ENCODE peak calls at places on chromosomes 1 and 21, in eight cellular contexts. D is HFF-Myc, M is GM10248, E is GM13977, S is lower lobe of right lung, Z is choroid plexus epithelial cell, W is WTC11, A is heart left ventricle. B is an unnamed sample.

GRCh38 chr1:154453155-154453554 is 48.0 kb downstream of the IL6R start:
- DNase-seq in D (no peak), M (no peak), E (no peak), S (no peak), Z (no peak), W (no peak), A (no peak), B (no peak)

GRCh38 chr21:38712076-38712475 is 93.7 kb upstream of the ETS2 start:
- DNase-seq in D (peak; percentile 32), M (no peak), E (no peak), S (no peak), Z (peak; percentile 64), W (peak; percentile 53), A (no peak), B (peak; percentile 18)

GRCh38 chr21:43812139-43812821 is 22.9 kb downstream of the RRP1 start:
- DNase-seq in D (no peak), M (no peak), E (no peak), S (peak; percentile 82), Z (no peak), W (no peak), A (no peak), B (no peak)

GRCh38 chr1:87300579-87300978 is 28.1 kb upstream of the LMO4 start:
- DNase-seq in D (no peak), M (no peak), E (no peak), S (no peak), Z (no peak), W (no peak), A (no peak), B (no peak)

GRCh38 chr1:17067465-17068245 is 13.8 kb upstream of the SDHB start:
- DNase-seq in D (no peak), M (no peak), E (no peak), S (no peak), Z (no peak), W (no peak), A (no peak), B (no peak)

GRCh38 chr1:88111806-88112205 is 572.3 kb upstream of the PKN2 start:
- DNase-seq in D (no peak), M (no peak), E (no peak), S (no peak), Z (no peak), W (no peak), A (no peak), B (no peak)

GRCh38 chr1:35642472-35642955 is 1.2 kb upstream of the PSMB2 start:
- DNase-seq in D (no peak), M (no peak), E (no peak), S (no peak), Z (no peak), W (no peak), A (no peak), B (peak; percentile 33)

GRCh38 chr1:202143011-202143767 is 1.3 kb downstream of the ARL8A start:
- DNase-seq in D (no peak), M (peak; percentile 58), E (peak; percentile 59), S (peak; percentile 69), Z (no peak), W (no peak), A (no peak), B (peak; percentile 41)

GRCh38 chr1:205940710-205941109 is 2.5 kb downstream of the SLC26A9 start:
- DNase-seq in D (no peak), M (no peak), E (no peak), S (no peak), Z (no peak), W (no peak), A (no peak), B (no peak)

GRCh38 chr1:58590019-58590418 is 13.0 kb upstream of the TACSTD2 start:
- DNase-seq in D (no peak), M (no peak), E (no peak), S (no peak), Z (no peak), W (no peak), A (no peak), B (no peak)

GRCh38 chr1:58585591-58586151 is 8.6 kb upstream of the TACSTD2 start:
- DNase-seq in D (no peak), M (no peak), E (no peak), S (peak; percentile 63), Z (peak; percentile 43), W (no peak), A (no peak), B (no peak)

GRCh38 chr1:58585166-58585565 is 8.1 kb upstream of the TACSTD2 start:
- DNase-seq in D (no peak), M (no peak), E (no peak), S (no peak), Z (no peak), W (no peak), A (no peak), B (no peak)

GRCh38 chr1:58586296-58586695 is 9.2 kb upstream of the TACSTD2 start:
- DNase-seq in D (no peak), M (no peak), E (no peak), S (no peak), Z (no peak), W (no peak), A (no peak), B (no peak)

GRCh38 chr1:58587667-58588066 is 10.6 kb upstream of the TACSTD2 start:
- DNase-seq in D (no peak), M (no peak), E (no peak), S (no peak), Z (no peak), W (no peak), A (no peak), B (no peak)
- TF ChIP-seq CTCF in D (no peak), M (no peak), E (no peak), S (no peak), Z (no peak), W (no peak), A (no peak), B (no peak)

GRCh38 chr1:18580676-18581419 is 49.8 kb upstream of the PAX7 start:
- DNase-seq in D (no peak), M (no peak), E (no peak), S (no peak), Z (no peak), W (no peak), A (no peak), B (no peak)

GRCh38 chr1:18583326-18583941 is 47.2 kb upstream of the PAX7 start:
- DNase-seq in D (no peak), M (no peak), E (no peak), S (no peak), Z (no peak), W (peak; percentile 35), A (peak; percentile 19), B (no peak)

GRCh38 chr1:18582890-18583289 is 47.8 kb upstream of the PAX7 start:
- DNase-seq in D (no peak), M (no peak), E (no peak), S (no peak), Z (no peak), W (no peak), A (no peak), B (no peak)

GRCh38 chr1:18580087-18580486 is 50.6 kb upstream of the PAX7 start:
- DNase-seq in D (no peak), M (no peak), E (no peak), S (no peak), Z (no peak), W (no peak), A (no peak), B (no peak)

DNA sequence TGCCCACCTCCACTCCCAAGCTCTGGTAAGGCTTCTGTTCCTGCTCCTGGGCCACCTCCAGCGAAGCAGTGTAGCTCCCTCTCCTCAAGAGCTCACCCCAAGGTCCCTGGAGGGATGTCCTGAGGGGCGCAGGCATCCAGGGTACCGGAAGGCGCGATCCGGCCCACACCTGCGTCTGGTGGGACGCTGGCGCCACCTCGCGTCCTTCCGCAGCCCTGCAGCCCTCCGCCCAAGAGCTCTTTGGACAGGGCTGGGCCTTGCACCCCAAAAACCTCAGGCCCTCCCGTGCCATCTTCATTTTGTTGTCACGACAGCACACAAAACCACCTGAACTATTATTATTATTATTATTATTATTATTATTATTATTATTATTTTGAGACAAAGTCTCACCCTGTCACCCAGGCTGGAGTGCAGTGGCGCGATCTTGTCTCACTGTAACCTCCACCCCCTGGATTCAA is 49.2 kb upstream of the PAX7 start:
- DNase-seq in D (no peak), M (peak; percentile 79), E (peak; percentile 76), S (peak; percentile 52), Z (peak; percentile 28), W (peak; percentile 81), A (no peak), B (peak; percentile 67)
- TF ChIP-seq CTCF in D (peak; percentile 81), M (peak; percentile 70), E (peak; percentile 94), S (peak; percentile 66), Z (peak; percentile 82), W (peak; percentile 89), A (peak; percentile 60), B (peak; percentile 94)

DNA sequence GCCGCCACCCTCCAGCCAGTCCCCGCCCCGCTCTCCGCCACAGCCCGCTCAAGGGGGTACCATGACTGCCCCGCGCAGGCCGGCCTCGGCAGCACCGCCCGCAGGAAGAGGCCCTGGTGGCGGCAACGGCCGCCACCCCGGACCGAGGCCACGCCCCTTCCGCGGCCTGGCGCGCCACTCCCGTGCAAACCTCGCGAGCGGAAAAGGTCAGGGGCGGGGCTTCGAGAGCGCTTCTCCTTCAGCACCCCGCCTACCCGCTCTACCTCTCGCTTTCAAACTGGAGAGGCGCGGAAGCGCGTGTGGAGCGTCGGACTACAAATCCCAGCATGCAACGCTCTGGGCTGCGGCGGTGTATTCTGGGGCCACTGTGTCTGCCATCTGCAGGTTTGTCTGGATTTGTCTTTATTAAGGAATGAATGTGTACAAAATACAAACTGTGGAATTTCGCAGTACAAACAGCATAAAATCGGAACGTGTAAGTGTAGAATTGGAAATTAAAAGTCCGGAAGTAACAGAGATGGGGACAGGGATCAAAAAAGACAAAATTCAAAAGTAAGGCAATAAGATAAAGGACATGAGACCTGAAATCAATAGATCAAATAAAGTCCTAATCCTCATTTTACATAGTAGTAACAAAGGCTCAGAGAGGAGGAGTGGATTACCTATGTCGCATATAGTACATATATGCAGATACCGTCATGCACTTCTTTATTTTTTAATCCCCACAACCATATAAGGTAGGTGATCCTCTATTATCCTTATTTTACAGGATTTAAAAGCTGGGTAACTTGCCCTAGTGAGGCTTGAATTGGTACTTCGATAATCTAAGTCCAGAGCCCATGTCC is 464 bp upstream of the ADSS2 start:
- DNase-seq in D (peak; percentile 96), M (peak; percentile 97), E (peak; percentile 97), S (peak; percentile 100), Z (peak; percentile 100), W (peak; percentile 99), A (peak; percentile 100), B (peak; percentile 99)
- TF ChIP-seq CTCF in D (peak; percentile 36), M (peak; percentile 61), E (peak; percentile 49), S (no peak), Z (peak; percentile 50), W (no peak), A (peak; percentile 58), B (peak; percentile 29)

DNA sequence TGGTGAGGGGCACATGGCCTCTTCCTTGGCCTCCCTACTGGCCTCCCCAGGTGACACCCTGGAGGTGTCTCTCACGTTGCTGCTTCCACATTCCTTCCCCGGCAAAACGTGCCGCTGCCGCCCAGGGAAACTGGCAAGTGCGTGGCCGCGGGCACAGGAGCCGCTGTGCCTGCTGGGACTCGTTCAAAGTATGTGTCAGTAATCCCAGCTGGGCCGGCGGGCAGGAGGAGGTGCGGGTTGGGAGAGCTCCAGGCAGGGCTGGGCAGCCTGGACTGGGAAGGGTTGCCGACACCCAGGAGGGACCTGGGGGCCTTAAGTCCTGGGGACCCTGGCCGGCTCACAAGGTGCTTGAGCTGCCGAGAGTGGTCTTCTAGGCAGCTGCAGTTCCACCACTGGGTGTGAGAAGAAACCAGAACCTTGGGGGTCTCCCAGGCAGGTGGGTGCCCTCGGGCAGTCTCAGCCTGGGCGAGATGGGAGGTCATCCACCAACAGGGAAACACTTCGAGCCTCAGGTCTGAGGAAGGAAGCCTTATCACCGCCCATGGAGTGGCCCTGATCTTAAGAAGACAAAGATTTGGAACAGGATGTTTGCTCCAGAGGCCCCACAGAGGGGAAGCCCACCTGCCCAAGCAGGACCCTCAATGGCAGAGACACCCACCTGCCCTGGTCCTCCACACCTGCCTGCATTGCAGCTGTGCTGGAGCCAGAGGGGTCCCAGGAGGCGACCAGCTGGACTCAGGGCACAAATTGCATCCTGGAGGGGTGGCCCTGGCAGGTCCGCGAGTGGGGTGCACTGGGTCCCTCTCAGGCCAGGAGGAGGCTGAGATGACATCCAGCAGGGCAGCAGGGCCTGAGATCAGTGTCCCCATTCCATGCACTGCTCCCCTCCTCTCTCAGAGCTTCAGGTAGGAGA is 6.8 kb downstream of the WNT3A start:
- DNase-seq in D (no peak), M (peak; percentile 14), E (no peak), S (peak; percentile 60), Z (no peak), W (no peak), A (peak; percentile 4), B (no peak)
- TF ChIP-seq CTCF in D (no peak), M (no peak), E (no peak), S (no peak), Z (no peak), W (no peak), A (no peak), B (no peak)